ENCODE peak calls at places on chromosomes 12 and 14, in seven cellular contexts. One of them, this sample, is unnamed. For H3K9me3, the result is how much of the 10 kb centered on the place peaks cover.

GRCh38 chr14:74522740-74523139 is 29.2 kb downstream of the ISCA2 start:
- DNase-seq in AG04450: no peak
- DNase-seq in tibial nerve: no peak
- DNase-seq in lung: no peak
- DNase-seq in H9: no peak
- DNase-seq in adipocyte: no peak
- DNase-seq in psoas muscle: peak
- DNase-seq in this sample: no peak

GRCh38 chr12:121162384-121162783 is 29.7 kb downstream of the P2RX7 start:
- DNase-seq in H9: no peak
- DNase-seq in tibial nerve: no peak
- DNase-seq in lung: no peak
- DNase-seq in adipocyte: no peak
- DNase-seq in psoas muscle: no peak
- DNase-seq in AG04450: no peak
- DNase-seq in this sample: no peak

GRCh38 chr12:93862424-93862823 is 185.2 kb downstream of the CRADD start:
- DNase-seq in tibial nerve: peak
- DNase-seq in psoas muscle: no peak
- DNase-seq in AG04450: no peak
- DNase-seq in H9: no peak
- DNase-seq in lung: no peak
- DNase-seq in adipocyte: no peak
- DNase-seq in this sample: no peak

GRCh38 chr14:39276579-39277114 is 42.9 kb downstream of the MIA2 start:
- DNase-seq in tibial nerve: no peak
- DNase-seq in psoas muscle: no peak
- DNase-seq in adipocyte: no peak
- DNase-seq in H9: no peak
- DNase-seq in AG04450: no peak
- DNase-seq in lung: no peak
- DNase-seq in this sample: no peak

GRCh38 chr12:28446031-28446430 is 255.8 kb downstream of the CCDC91 start:
- DNase-seq in adipocyte: peak
- DNase-seq in H9: no peak
- DNase-seq in AG04450: no peak
- DNase-seq in lung: no peak
- DNase-seq in psoas muscle: no peak
- DNase-seq in tibial nerve: no peak
- DNase-seq in this sample: no peak

GRCh38 chr14:35347323-35348043 is 55.3 kb downstream of the PSMA6 start:
- DNase-seq in lung: no peak
- DNase-seq in AG04450: no peak
- DNase-seq in psoas muscle: peak
- DNase-seq in tibial nerve: no peak
- DNase-seq in H9: no peak
- DNase-seq in adipocyte: no peak
- DNase-seq in this sample: no peak

GRCh38 chr12:4134833-4135597 is 138.5 kb upstream of the CCND2 start:
- DNase-seq in adipocyte: no peak
- DNase-seq in H9: peak
- DNase-seq in tibial nerve: no peak
- DNase-seq in lung: no peak
- DNase-seq in AG04450: no peak
- DNase-seq in psoas muscle: no peak
- DNase-seq in this sample: no peak

GRCh38 chr12:108381793-108382436 is 42.8 kb upstream of the CMKLR1 start:
- DNase-seq in psoas muscle: no peak
- DNase-seq in adipocyte: peak
- DNase-seq in tibial nerve: no peak
- DNase-seq in AG04450: no peak
- DNase-seq in lung: no peak
- DNase-seq in H9: peak
- DNase-seq in this sample: no peak

GRCh38 chr12:122950276-122950675 is 16.0 kb downstream of the ABCB9 start:
- DNase-seq in tibial nerve: no peak
- DNase-seq in adipocyte: no peak
- DNase-seq in H9: no peak
- DNase-seq in lung: no peak
- DNase-seq in psoas muscle: no peak
- DNase-seq in AG04450: no peak
- DNase-seq in this sample: no peak

GRCh38 chr12:79451988-79452387 is 238.8 kb downstream of the PAWR start:
- DNase-seq in psoas muscle: peak
- DNase-seq in H9: no peak
- DNase-seq in tibial nerve: peak
- DNase-seq in AG04450: peak
- DNase-seq in adipocyte: peak
- DNase-seq in lung: no peak
- DNase-seq in this sample: peak

GRCh38 chr14:64806202-64806861 is 73.4 kb downstream of the SPTB start:
- DNase-seq in tibial nerve: no peak
- DNase-seq in AG04450: peak
- DNase-seq in lung: peak
- DNase-seq in H9: no peak
- DNase-seq in adipocyte: peak
- DNase-seq in psoas muscle: peak
- DNase-seq in this sample: no peak

GRCh38 chr12:52495385-52495784 is 2.3 kb upstream of the KRT6A start:
- DNase-seq in H9: peak
- DNase-seq in AG04450: no peak
- DNase-seq in adipocyte: no peak
- DNase-seq in tibial nerve: no peak
- DNase-seq in lung: no peak
- DNase-seq in psoas muscle: no peak
- DNase-seq in this sample: no peak

GRCh38 chr12:13588574-13588973 is 392.0 kb downstream of the EMP1 start:
- DNase-seq in H9: no peak
- DNase-seq in psoas muscle: no peak
- DNase-seq in adipocyte: no peak
- DNase-seq in AG04450: no peak
- DNase-seq in tibial nerve: no peak
- DNase-seq in lung: no peak
- DNase-seq in this sample: no peak

GRCh38 chr12:91687052-91688017 is 458.3 kb downstream of the BTG1 start:
- DNase-seq in AG04450: no peak
- DNase-seq in tibial nerve: no peak
- DNase-seq in psoas muscle: no peak
- DNase-seq in adipocyte: no peak
- DNase-seq in lung: no peak
- DNase-seq in H9: no peak
- DNase-seq in this sample: no peak

GRCh38 chr14:52918486-52918885 is 32.4 kb downstream of the FERMT2 start:
- DNase-seq in H9: no peak
- DNase-seq in adipocyte: peak
- DNase-seq in lung: no peak
- DNase-seq in psoas muscle: no peak
- DNase-seq in AG04450: no peak
- DNase-seq in tibial nerve: peak
- DNase-seq in this sample: no peak

GRCh38 chr14:91649930-91650329 is 82.0 kb downstream of the CATSPERB start:
- DNase-seq in adipocyte: peak
- DNase-seq in tibial nerve: peak
- DNase-seq in psoas muscle: no peak
- DNase-seq in H9: no peak
- DNase-seq in lung: no peak
- DNase-seq in AG04450: no peak
- DNase-seq in this sample: no peak

GRCh38 chr12:108122644-108123043 is 6.4 kb upstream of the WSCD2 start:
- DNase-seq in AG04450: no peak
- DNase-seq in psoas muscle: no peak
- DNase-seq in adipocyte: no peak
- DNase-seq in tibial nerve: no peak
- DNase-seq in lung: no peak
- DNase-seq in H9: no peak
- DNase-seq in this sample: no peak

GRCh38 chr14:50139192-50139591 is 22.8 kb upstream of the VCPKMT start:
- DNase-seq in H9: no peak
- DNase-seq in tibial nerve: no peak
- DNase-seq in AG04450: no peak
- DNase-seq in lung: no peak
- DNase-seq in adipocyte: peak
- DNase-seq in psoas muscle: no peak
- DNase-seq in this sample: no peak

GRCh38 chr12:54935235-54935951 is 49.2 kb downstream of the TESPA1 start:
- DNase-seq in tibial nerve: no peak
- DNase-seq in lung: no peak
- DNase-seq in H9: no peak
- DNase-seq in AG04450: peak
- DNase-seq in psoas muscle: no peak
- DNase-seq in adipocyte: peak
- DNase-seq in this sample: no peak

GRCh38 chr14:79781882-79782281 is 429.4 kb downstream of the DIO2 start:
- DNase-seq in AG04450: no peak
- DNase-seq in lung: no peak
- DNase-seq in tibial nerve: no peak
- DNase-seq in H9: no peak
- DNase-seq in adipocyte: no peak
- DNase-seq in psoas muscle: no peak
- DNase-seq in this sample: no peak

GRCh38 chr12:77696183-77696582 is 134.5 kb upstream of the NAV3 start:
- DNase-seq in AG04450: no peak
- DNase-seq in tibial nerve: no peak
- DNase-seq in H9: no peak
- DNase-seq in adipocyte: no peak
- DNase-seq in lung: no peak
- DNase-seq in psoas muscle: no peak
- DNase-seq in this sample: no peak

GRCh38 chr14:36070056-36071043 is 106.2 kb downstream of the PTCSC3 start:
- DNase-seq in H9: peak
- DNase-seq in adipocyte: peak
- DNase-seq in AG04450: peak
- DNase-seq in tibial nerve: peak
- DNase-seq in lung: peak
- DNase-seq in psoas muscle: no peak
- DNase-seq in this sample: no peak

GRCh38 chr12:115998119-115998633 is 279.3 kb downstream of the MED13L start:
- DNase-seq in adipocyte: peak
- DNase-seq in AG04450: peak
- DNase-seq in lung: no peak
- DNase-seq in H9: peak
- DNase-seq in psoas muscle: no peak
- DNase-seq in tibial nerve: no peak
- DNase-seq in this sample: no peak

GRCh38 chr12:106245767-106246166 is 2.1 kb downstream of the CKAP4 start:
- DNase-seq in H9: peak
- DNase-seq in adipocyte: peak
- DNase-seq in tibial nerve: no peak
- DNase-seq in psoas muscle: peak
- DNase-seq in lung: peak
- DNase-seq in AG04450: no peak
- DNase-seq in this sample: no peak

DNA sequence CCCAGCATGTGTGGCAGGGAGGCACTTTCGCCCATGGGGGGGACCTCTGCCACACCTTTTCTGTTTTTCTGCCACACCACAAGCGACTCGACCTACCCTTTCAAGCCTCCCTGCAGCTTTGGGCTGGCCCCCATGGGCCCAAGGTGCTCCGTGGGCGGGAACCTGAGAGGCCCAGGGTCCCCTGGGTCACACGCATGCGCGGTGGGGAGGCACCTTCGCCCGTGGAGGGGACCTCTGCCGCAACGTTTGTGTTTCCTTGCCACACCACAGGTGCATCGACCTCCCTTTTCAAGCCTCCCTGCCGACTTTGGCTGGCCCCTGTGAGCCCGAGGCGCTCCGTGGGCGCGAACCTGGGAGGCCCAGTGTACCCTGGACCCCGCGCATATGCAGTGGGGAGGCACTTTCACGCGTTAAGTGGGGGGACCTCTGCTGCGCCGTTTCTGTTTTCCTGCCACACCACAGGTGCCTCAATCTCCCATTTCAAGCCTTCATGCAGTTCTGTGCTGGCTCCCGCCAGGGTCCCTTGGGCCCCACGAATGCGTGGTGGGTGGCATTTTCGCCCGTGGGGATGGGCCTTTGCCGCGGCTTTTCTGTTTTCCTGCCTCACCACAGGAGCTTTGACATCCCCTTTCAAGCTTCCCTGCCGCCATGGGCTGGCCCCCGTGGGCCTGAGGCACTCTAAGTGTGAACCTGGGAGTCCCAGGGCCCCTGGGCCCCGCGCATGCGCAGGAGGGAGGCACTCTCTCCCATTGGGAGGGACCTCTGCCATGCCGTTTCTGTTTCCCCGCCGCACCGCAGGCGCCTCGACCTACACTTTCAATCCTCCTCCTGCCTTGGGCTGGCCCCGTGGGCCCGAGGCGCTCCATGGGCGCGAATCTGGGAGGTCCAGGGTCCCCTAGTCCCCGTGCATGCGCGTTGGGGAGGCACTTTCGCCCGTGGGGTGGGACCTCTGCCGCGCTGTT is 332.2 kb downstream of the ALG10 start:
- DNase-seq in psoas muscle: no peak
- DNase-seq in AG04450: no peak
- DNase-seq in adipocyte: no peak
- DNase-seq in tibial nerve: no peak
- DNase-seq in lung: no peak
- DNase-seq in H9: no peak
- DNase-seq in this sample: no peak
- H3K9me3 ChIP-seq in psoas muscle: under half
- H3K9me3 ChIP-seq in AG04450: half or more
- H3K9me3 ChIP-seq in adipocyte: under half
- H3K9me3 ChIP-seq in tibial nerve: under half
- H3K9me3 ChIP-seq in lung: under half
- H3K9me3 ChIP-seq in H9: under half
- H3K9me3 ChIP-seq in this sample: under half

GRCh38 chr14:29242755-29243340 is 476.3 kb downstream of the FOXG1 start:
- DNase-seq in H9: no peak
- DNase-seq in lung: no peak
- DNase-seq in psoas muscle: no peak
- DNase-seq in adipocyte: no peak
- DNase-seq in AG04450: no peak
- DNase-seq in tibial nerve: no peak
- DNase-seq in this sample: no peak
- H3K9me3 ChIP-seq in H9: under half
- H3K9me3 ChIP-seq in lung: under half
- H3K9me3 ChIP-seq in psoas muscle: under half
- H3K9me3 ChIP-seq in adipocyte: under half
- H3K9me3 ChIP-seq in AG04450: under half
- H3K9me3 ChIP-seq in tibial nerve: under half
- H3K9me3 ChIP-seq in this sample: under half

GRCh38 chr12:34406996-34407300 is 384.7 kb downstream of the ALG10 start:
- DNase-seq in adipocyte: no peak
- DNase-seq in AG04450: no peak
- DNase-seq in lung: peak
- DNase-seq in H9: peak
- DNase-seq in psoas muscle: peak
- DNase-seq in tibial nerve: no peak
- DNase-seq in this sample: no peak
- H3K9me3 ChIP-seq in adipocyte: half or more
- H3K9me3 ChIP-seq in AG04450: half or more
- H3K9me3 ChIP-seq in lung: under half
- H3K9me3 ChIP-seq in H9: half or more
- H3K9me3 ChIP-seq in psoas muscle: under half
- H3K9me3 ChIP-seq in tibial nerve: under half
- H3K9me3 ChIP-seq in this sample: under half

GRCh38 chr14:26218858-26219257 is 379.0 kb downstream of the NOVA1 start:
- DNase-seq in H9: no peak
- DNase-seq in psoas muscle: no peak
- DNase-seq in tibial nerve: no peak
- DNase-seq in AG04450: no peak
- DNase-seq in adipocyte: no peak
- DNase-seq in lung: no peak
- DNase-seq in this sample: no peak
- H3K9me3 ChIP-seq in H9: under half
- H3K9me3 ChIP-seq in psoas muscle: under half
- H3K9me3 ChIP-seq in tibial nerve: under half
- H3K9me3 ChIP-seq in AG04450: under half
- H3K9me3 ChIP-seq in adipocyte: under half
- H3K9me3 ChIP-seq in lung: under half
- H3K9me3 ChIP-seq in this sample: under half

GRCh38 chr12:130115646-130116045 is 46.6 kb upstream of the FZD10 start:
- DNase-seq in psoas muscle: no peak
- DNase-seq in tibial nerve: no peak
- DNase-seq in AG04450: no peak
- DNase-seq in H9: no peak
- DNase-seq in adipocyte: no peak
- DNase-seq in lung: no peak
- DNase-seq in this sample: no peak
- H3K9me3 ChIP-seq in psoas muscle: under half
- H3K9me3 ChIP-seq in tibial nerve: under half
- H3K9me3 ChIP-seq in AG04450: half or more
- H3K9me3 ChIP-seq in H9: under half
- H3K9me3 ChIP-seq in adipocyte: under half
- H3K9me3 ChIP-seq in lung: under half
- H3K9me3 ChIP-seq in this sample: under half